ENCODE peak calls at places on chromosome 3, in ten cellular contexts. One of them, this sample, is unnamed.
A peak's percentile ranks its signal among the peaks of the same experiment; 100 is the strongest.

GRCh38 chr3:54014067-54014466 is 108.3 kb upstream of the CACNA2D3 start:
- DNase-seq in fibroblast of lung: no peak
- DNase-seq in uterus: no peak
- DNase-seq in IMR-90: no peak
- DNase-seq in Panc1: no peak
- DNase-seq in aorta: no peak
- DNase-seq in A549: no peak
- DNase-seq in NT2/D1: no peak
- DNase-seq in adrenal gland: no peak
- DNase-seq in right atrium auricular region: no peak
- DNase-seq in this sample: no peak

GRCh38 chr3:106588739-106589138 is 719.9 kb upstream of the CBLB start:
- DNase-seq in fibroblast of lung: no peak
- DNase-seq in uterus: no peak
- DNase-seq in IMR-90: no peak
- DNase-seq in Panc1: no peak
- DNase-seq in aorta: no peak
- DNase-seq in A549: no peak
- DNase-seq in NT2/D1: no peak
- DNase-seq in adrenal gland: no peak
- DNase-seq in right atrium auricular region: no peak
- DNase-seq in this sample: no peak

GRCh38 chr3:50978991-50979667 is 304.4 kb downstream of the DOCK3 start:
- DNase-seq in fibroblast of lung: no peak
- DNase-seq in uterus: no peak
- DNase-seq in IMR-90: no peak
- DNase-seq in Panc1: no peak
- DNase-seq in aorta: no peak
- DNase-seq in A549: no peak
- DNase-seq in NT2/D1: peak; percentile 46
- DNase-seq in adrenal gland: no peak
- DNase-seq in right atrium auricular region: no peak
- DNase-seq in this sample: no peak

GRCh38 chr3:32276279-32276841 is 37.9 kb downstream of the CMTM8 start:
- DNase-seq in fibroblast of lung: peak; percentile 71
- DNase-seq in uterus: no peak
- DNase-seq in IMR-90: peak; percentile 8
- DNase-seq in Panc1: no peak
- DNase-seq in aorta: no peak
- DNase-seq in A549: no peak
- DNase-seq in NT2/D1: no peak
- DNase-seq in adrenal gland: no peak
- DNase-seq in right atrium auricular region: no peak
- DNase-seq in this sample: no peak

GRCh38 chr3:96813820-96814580 is 394 bp upstream of the EPHA6 start:
- DNase-seq in fibroblast of lung: peak; percentile 46
- DNase-seq in uterus: peak; percentile 45
- DNase-seq in IMR-90: peak; percentile 7
- DNase-seq in Panc1: no peak
- DNase-seq in aorta: peak; percentile 46
- DNase-seq in A549: peak; percentile 31
- DNase-seq in NT2/D1: peak; percentile 40
- DNase-seq in adrenal gland: no peak
- DNase-seq in right atrium auricular region: peak; percentile 59
- DNase-seq in this sample: peak; percentile 36

GRCh38 chr3:183275418-183275817 is 22.4 kb downstream of the B3GNT5 start:
- DNase-seq in fibroblast of lung: peak; percentile 96
- DNase-seq in uterus: no peak
- DNase-seq in IMR-90: peak; percentile 80
- DNase-seq in Panc1: no peak
- DNase-seq in aorta: no peak
- DNase-seq in A549: no peak
- DNase-seq in NT2/D1: no peak
- DNase-seq in adrenal gland: peak; percentile 50
- DNase-seq in right atrium auricular region: no peak
- DNase-seq in this sample: peak; percentile 29

GRCh38 chr3:147113293-147114045 is 292.9 kb downstream of the ZIC4 start:
- DNase-seq in fibroblast of lung: peak; percentile 93
- DNase-seq in uterus: no peak
- DNase-seq in IMR-90: peak; percentile 88
- DNase-seq in Panc1: no peak
- DNase-seq in aorta: no peak
- DNase-seq in A549: no peak
- DNase-seq in NT2/D1: no peak
- DNase-seq in adrenal gland: no peak
- DNase-seq in right atrium auricular region: no peak
- DNase-seq in this sample: no peak

GRCh38 chr3:31213869-31214486 is 318.7 kb upstream of the STT3B start:
- DNase-seq in fibroblast of lung: no peak
- DNase-seq in uterus: no peak
- DNase-seq in IMR-90: no peak
- DNase-seq in Panc1: no peak
- DNase-seq in aorta: no peak
- DNase-seq in A549: no peak
- DNase-seq in NT2/D1: no peak
- DNase-seq in adrenal gland: no peak
- DNase-seq in right atrium auricular region: no peak
- DNase-seq in this sample: peak; percentile 82

GRCh38 chr3:59273976-59274375 is 224.2 kb upstream of the CFAP20DC start:
- DNase-seq in fibroblast of lung: no peak
- DNase-seq in uterus: no peak
- DNase-seq in IMR-90: peak; percentile 55
- DNase-seq in Panc1: no peak
- DNase-seq in aorta: no peak
- DNase-seq in A549: no peak
- DNase-seq in NT2/D1: no peak
- DNase-seq in adrenal gland: no peak
- DNase-seq in right atrium auricular region: no peak
- DNase-seq in this sample: no peak

GRCh38 chr3:5053021-5053831 is 68.9 kb upstream of the ARL8B start:
- DNase-seq in fibroblast of lung: no peak
- DNase-seq in uterus: peak; percentile 42
- DNase-seq in IMR-90: peak; percentile 49
- DNase-seq in Panc1: no peak
- DNase-seq in aorta: peak; percentile 74
- DNase-seq in A549: no peak
- DNase-seq in NT2/D1: no peak
- DNase-seq in adrenal gland: peak; percentile 51
- DNase-seq in right atrium auricular region: no peak
- DNase-seq in this sample: no peak

GRCh38 chr3:47578119-47578630 is 490 bp downstream of the CSPG5 start:
- DNase-seq in fibroblast of lung: no peak
- DNase-seq in uterus: peak; percentile 28
- DNase-seq in IMR-90: no peak
- DNase-seq in Panc1: no peak
- DNase-seq in aorta: no peak
- DNase-seq in A549: peak; percentile 29
- DNase-seq in NT2/D1: no peak
- DNase-seq in adrenal gland: no peak
- DNase-seq in right atrium auricular region: no peak
- DNase-seq in this sample: peak; percentile 16

GRCh38 chr3:66314455-66314854 is 93.7 kb downstream of the SLC25A26 start:
- DNase-seq in fibroblast of lung: no peak
- DNase-seq in uterus: no peak
- DNase-seq in IMR-90: no peak
- DNase-seq in Panc1: no peak
- DNase-seq in aorta: no peak
- DNase-seq in A549: no peak
- DNase-seq in NT2/D1: no peak
- DNase-seq in adrenal gland: no peak
- DNase-seq in right atrium auricular region: no peak
- DNase-seq in this sample: no peak

DNA sequence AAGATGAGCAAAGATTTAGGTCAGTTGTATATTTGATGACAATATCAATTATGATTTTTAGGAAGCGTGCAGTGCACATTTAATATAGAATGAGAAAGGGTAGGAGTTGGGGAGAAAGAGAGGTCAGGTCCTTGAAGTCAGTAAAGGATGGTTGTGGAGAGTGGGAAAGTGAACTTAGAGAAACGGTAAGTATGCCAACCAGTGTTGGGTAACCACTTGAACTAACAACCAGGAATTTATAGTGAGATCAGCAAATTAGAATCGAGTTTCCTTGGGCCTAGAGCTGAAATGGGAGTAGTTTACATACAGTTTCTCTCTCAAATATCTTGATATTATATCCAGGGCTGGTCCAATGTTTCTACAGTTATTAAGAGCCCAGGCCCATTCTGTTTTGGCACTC is 188.5 kb upstream of the RBMS3 start:
- DNase-seq in fibroblast of lung: no peak
- DNase-seq in uterus: no peak
- DNase-seq in IMR-90: no peak
- DNase-seq in Panc1: no peak
- DNase-seq in aorta: no peak
- DNase-seq in A549: no peak
- DNase-seq in NT2/D1: no peak
- DNase-seq in adrenal gland: no peak
- DNase-seq in right atrium auricular region: no peak
- DNase-seq in this sample: no peak
- H3K4me1 ChIP-seq in fibroblast of lung: no peaks in the 10 kb centered on the region
- H3K4me1 ChIP-seq in uterus: no peaks in the 10 kb centered on the region
- H3K4me1 ChIP-seq in IMR-90: no peaks in the 10 kb centered on the region
- H3K4me1 ChIP-seq in Panc1: no peaks in the 10 kb centered on the region
- H3K4me1 ChIP-seq in aorta: no peaks in the 10 kb centered on the region
- H3K4me1 ChIP-seq in A549: no peaks in the 10 kb centered on the region
- H3K4me1 ChIP-seq in NT2/D1: no peaks in the 10 kb centered on the region
- H3K4me1 ChIP-seq in adrenal gland: no peaks in the 10 kb centered on the region
- H3K4me1 ChIP-seq in right atrium auricular region: no peaks in the 10 kb centered on the region
- H3K4me1 ChIP-seq in this sample: no peaks in the 10 kb centered on the region

DNA sequence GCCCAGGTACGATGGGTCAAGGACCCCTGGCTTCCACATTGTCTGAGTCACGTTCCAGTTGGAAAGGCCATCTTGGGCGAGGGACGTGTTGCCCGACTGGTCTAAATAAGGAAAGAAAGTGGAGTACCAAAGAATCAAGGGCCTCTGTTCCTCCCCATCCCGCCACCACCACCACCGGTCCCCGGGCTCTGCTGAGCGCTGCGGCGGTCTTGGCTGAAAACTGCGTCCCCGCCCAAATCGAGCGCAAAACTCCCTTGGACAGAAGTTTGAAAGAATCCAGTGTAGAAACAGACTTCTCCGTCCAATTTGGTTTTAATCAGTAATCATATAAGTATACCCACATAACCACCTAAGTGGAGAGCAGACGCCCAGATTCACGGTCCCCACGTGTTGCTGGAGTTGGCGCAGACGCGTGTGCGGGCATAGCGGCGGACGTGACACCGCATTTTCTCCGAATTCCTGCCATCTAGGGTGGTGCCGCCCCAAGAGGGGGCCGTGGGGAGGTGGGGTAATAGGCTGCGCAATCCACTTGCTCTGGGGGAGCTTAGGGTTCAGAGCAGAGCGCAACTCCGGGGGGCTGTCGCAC is 243.8 kb upstream of the TOPAZ1 start:
- DNase-seq in fibroblast of lung: peak; percentile 16
- DNase-seq in uterus: no peak
- DNase-seq in IMR-90: no peak
- DNase-seq in Panc1: no peak
- DNase-seq in aorta: no peak
- DNase-seq in A549: no peak
- DNase-seq in NT2/D1: no peak
- DNase-seq in adrenal gland: no peak
- DNase-seq in right atrium auricular region: no peak
- DNase-seq in this sample: no peak
- H3K4me3 ChIP-seq in fibroblast of lung: peak overlapping the region; percentile 24
- H3K4me3 ChIP-seq in uterus: no peak overlapping the region
- H3K4me3 ChIP-seq in IMR-90: no peak overlapping the region
- H3K4me3 ChIP-seq in Panc1: no peak overlapping the region
- H3K4me3 ChIP-seq in aorta: peak overlapping the region; percentile 20
- H3K4me3 ChIP-seq in A549: peak overlapping the region; percentile 83
- H3K4me3 ChIP-seq in NT2/D1: peak overlapping the region; percentile 88
- H3K4me3 ChIP-seq in adrenal gland: no peak overlapping the region
- H3K4me3 ChIP-seq in right atrium auricular region: no peak overlapping the region
- H3K4me3 ChIP-seq in this sample: no peak overlapping the region

DNA sequence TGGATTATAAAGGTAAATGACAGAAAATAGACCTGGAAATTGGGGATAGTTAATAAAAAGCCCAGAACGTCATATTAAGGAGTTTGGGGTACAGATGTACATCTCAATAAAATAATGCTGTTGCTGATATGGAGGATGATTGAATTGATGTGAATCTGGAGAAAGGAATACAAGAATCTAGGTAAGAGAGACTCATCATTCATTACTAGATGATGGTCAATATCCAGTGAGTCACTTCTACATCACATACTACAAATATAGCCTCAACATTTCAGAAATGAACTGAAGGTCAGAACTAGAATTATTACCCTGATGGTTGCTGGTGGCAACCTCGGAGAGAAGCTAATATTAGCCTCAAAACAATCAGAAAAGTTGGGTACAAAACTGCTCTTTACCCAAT is 37.6 kb upstream of the P3H2 start:
- DNase-seq in fibroblast of lung: no peak
- DNase-seq in uterus: no peak
- DNase-seq in IMR-90: no peak
- DNase-seq in Panc1: no peak
- DNase-seq in aorta: no peak
- DNase-seq in A549: no peak
- DNase-seq in NT2/D1: no peak
- DNase-seq in adrenal gland: no peak
- DNase-seq in right atrium auricular region: no peak
- DNase-seq in this sample: no peak
- H3K4me1 ChIP-seq in fibroblast of lung: no peaks in the 10 kb centered on the region
- H3K4me1 ChIP-seq in uterus: no peaks in the 10 kb centered on the region
- H3K4me1 ChIP-seq in IMR-90: no peaks in the 10 kb centered on the region
- H3K4me1 ChIP-seq in Panc1: no peaks in the 10 kb centered on the region
- H3K4me1 ChIP-seq in aorta: no peaks in the 10 kb centered on the region
- H3K4me1 ChIP-seq in A549: no peaks in the 10 kb centered on the region
- H3K4me1 ChIP-seq in NT2/D1: no peaks in the 10 kb centered on the region
- H3K4me1 ChIP-seq in adrenal gland: no peaks in the 10 kb centered on the region
- H3K4me1 ChIP-seq in right atrium auricular region: no peaks in the 10 kb centered on the region
- H3K4me1 ChIP-seq in this sample: no peaks in the 10 kb centered on the region

GRCh38 chr3:128760881-128761280 is 34.9 kb downstream of the RAB7A start:
- DNase-seq in fibroblast of lung: peak; percentile 25
- DNase-seq in uterus: no peak
- DNase-seq in IMR-90: peak; percentile 21
- DNase-seq in Panc1: no peak
- DNase-seq in aorta: no peak
- DNase-seq in A549: no peak
- DNase-seq in NT2/D1: no peak
- DNase-seq in adrenal gland: no peak
- DNase-seq in right atrium auricular region: no peak
- DNase-seq in this sample: no peak
- H3K4me3 ChIP-seq in fibroblast of lung: no peak overlapping the region
- H3K4me3 ChIP-seq in uterus: no peak overlapping the region
- H3K4me3 ChIP-seq in IMR-90: no peak overlapping the region
- H3K4me3 ChIP-seq in Panc1: no peak overlapping the region
- H3K4me3 ChIP-seq in aorta: no peak overlapping the region
- H3K4me3 ChIP-seq in A549: no peak overlapping the region
- H3K4me3 ChIP-seq in NT2/D1: no peak overlapping the region
- H3K4me3 ChIP-seq in adrenal gland: no peak overlapping the region
- H3K4me3 ChIP-seq in right atrium auricular region: no peak overlapping the region
- H3K4me3 ChIP-seq in this sample: no peak overlapping the region